ENCODE peak calls at places on chromosomes 7 and 10, in ten cellular contexts. Q is DMS153; C is T-helper 9 cell; L is iris pigment epithelial cell; N is HT1080; I is CD4-positive, alpha-beta T cell; T is activated CD4-positive, alpha-beta T cell treated with anti-CD3 and anti-CD28 coated beads, Interleukin-2, amount 10 ng/mL, durations not matched to agents 7 days and 5 days; W is activated CD8-positive, alpha-beta memory T cell treated with anti-CD3 and anti-CD28 coated beads, Interleukin-2, amount 50 U/mL, for 4 hours; Z is Right ventricle myocardium inferior; H is NCI-H1105. V is an unnamed sample.

GRCh38 chr7:129951076-129952011 is 1.4 kb downstream of the UBE2H start:
- DNase-seq in N (no peak), T (peak; percentile 8), I (no peak), Z (no peak), H (peak; percentile 3), C (peak; percentile 3), Q (no peak), W (no peak), L (peak; percentile 28), V (no peak)

GRCh38 chr7:55065511-55066229 is 46.9 kb downstream of the EGFR start:
- DNase-seq in N (peak; percentile 99), I (no peak), L (peak; percentile 88), H (no peak), Q (no peak), C (no peak), W (no peak), Z (no peak), T (no peak), V (no peak)

GRCh38 chr7:47405921-47406765 is 175.8 kb downstream of the TNS3 start:
- DNase-seq in Z (peak; percentile 83), L (peak; percentile 57), T (no peak), I (no peak), Q (no peak), N (no peak), H (no peak), W (no peak), C (no peak), V (peak; percentile 86)

GRCh38 chr10:122663516-122664130 is 36.0 kb downstream of the C10orf120 start:
- DNase-seq in H (no peak), L (no peak), N (no peak), T (no peak), Z (no peak), C (no peak), W (no peak), Q (no peak), I (no peak), V (no peak)

GRCh38 chr10:129641351-129641750 is 174.3 kb downstream of the MGMT start:
- DNase-seq in I (no peak), Z (no peak), T (no peak), N (no peak), H (no peak), C (no peak), W (no peak), L (no peak), Q (no peak), V (no peak)

GRCh38 chr10:101780818-101781654 is 2.2 kb downstream of the NPM3 start:
- DNase-seq in C (peak; percentile 58), I (peak; percentile 64), N (peak; percentile 58), H (no peak), Z (peak; percentile 80), W (peak; percentile 73), L (peak; percentile 59), Q (no peak), T (peak; percentile 75), V (peak; percentile 67)

GRCh38 chr7:14894826-14895225 is 7.7 kb downstream of the DGKB start:
- DNase-seq in Q (peak; percentile 43), W (no peak), Z (no peak), H (no peak), C (no peak), I (no peak), L (no peak), T (no peak), N (no peak), V (no peak)

GRCh38 chr7:45065031-45065995 is 23.5 kb downstream of the NACAD start:
- DNase-seq in N (no peak), I (no peak), W (no peak), H (no peak), T (no peak), Z (no peak), L (no peak), C (no peak), Q (no peak), V (no peak)

GRCh38 chr7:43750016-43750887 is 8.2 kb upstream of the BLVRA start:
- DNase-seq in I (no peak), W (no peak), Z (no peak), T (no peak), Q (no peak), L (peak; percentile 17), N (no peak), H (no peak), C (no peak), V (peak; percentile 52)

GRCh38 chr7:142389544-142389943 is 131.7 kb upstream of the PRSS58 start:
- DNase-seq in N (no peak), Q (no peak), T (no peak), L (peak; percentile 18), I (no peak), H (no peak), C (no peak), W (no peak), Z (no peak), V (no peak)

GRCh38 chr7:93293222-93293621 is 61.1 kb downstream of the VPS50 start:
- DNase-seq in T (no peak), Z (no peak), H (no peak), L (no peak), I (no peak), C (no peak), W (no peak), Q (no peak), N (no peak), V (no peak)

GRCh38 chr10:114694735-114695134 is 36.7 kb upstream of the ABLIM1 start:
- DNase-seq in I (peak; percentile 14), H (no peak), T (peak; percentile 24), W (peak; percentile 26), N (no peak), Q (no peak), C (peak; percentile 9), Z (no peak), L (peak; percentile 28), V (peak; percentile 42)

GRCh38 chr7:96151889-96152288 is 170.0 kb downstream of the SLC25A13 start:
- DNase-seq in N (no peak), L (no peak), Q (no peak), H (no peak), T (no peak), C (no peak), I (no peak), Z (no peak), W (no peak), V (no peak)

GRCh38 chr7:21076054-21076453 is 289.4 kb upstream of the SP8 start:
- DNase-seq in L (no peak), H (peak; percentile 95), Q (peak; percentile 87), N (no peak), T (no peak), W (no peak), I (no peak), C (no peak), Z (no peak), V (no peak)

GRCh38 chr7:30596721-30597120 is 2.0 kb downstream of the GARS1 start:
- DNase-seq in N (no peak), C (no peak), T (no peak), H (no peak), I (no peak), Q (no peak), Z (no peak), W (no peak), L (no peak), V (no peak)

GRCh38 chr7:101964680-101965079 is 147.3 kb downstream of the CUX1 start:
- DNase-seq in T (no peak), L (no peak), N (no peak), I (no peak), C (no peak), Q (no peak), W (no peak), Z (peak; percentile 32), H (no peak), V (no peak)

V was measured in Right ventricle myocardium superior.